ENCODE peak calls at places on chromosomes 7 and 10, in seven cellular contexts. B, S, J, U, F, E and C are unnamed samples.

GRCh38 chr10:968546-969199 is 19.6 kb upstream of the GTPBP4 start:
- DNase-seq in J (no peak), B (no peak), S (no peak), E (peak), U (no peak), F (no peak), C (no peak)

GRCh38 chr10:100998991-100999741 is 442 bp upstream of the LZTS2 start:
- DNase-seq in J (peak), U (peak), B (peak), F (peak), E (peak), S (peak), C (no peak)

GRCh38 chr10:101897633-101898032 is 54.0 kb upstream of the KCNIP2 start:
- DNase-seq in F (no peak), J (no peak), U (peak), E (no peak), B (peak), S (no peak), C (no peak)

GRCh38 chr7:106657085-106657991 is 3.6 kb downstream of the CCDC71L start:
- DNase-seq in J (no peak), B (no peak), E (no peak), S (no peak), U (peak), F (no peak), C (no peak)

GRCh38 chr10:48249004-48249762 is 25.3 kb downstream of the FRMPD2 start:
- DNase-seq in S (no peak), J (no peak), B (no peak), F (no peak), E (no peak), U (no peak), C (no peak)

GRCh38 chr10:118983263-118983662 is 46.3 kb upstream of the NANOS1 start:
- DNase-seq in B (no peak), E (no peak), S (no peak), U (no peak), J (no peak), F (no peak), C (peak)

GRCh38 chr7:44348300-44348699 is 22.9 kb upstream of the CAMK2B start:
- DNase-seq in F (peak), B (no peak), J (no peak), S (no peak), E (no peak), U (peak), C (peak)

GRCh38 chr7:100444311-100445278 is 8.3 kb upstream of the PPP1R35 start:
- DNase-seq in J (no peak), F (peak), S (no peak), U (peak), E (peak), B (no peak), C (no peak)

GRCh38 chr7:82221152-82221674 is 222.4 kb downstream of the CACNA2D1 start:
- DNase-seq in F (no peak), J (no peak), B (no peak), S (no peak), U (no peak), E (no peak), C (no peak)

GRCh38 chr7:155510975-155511595 is 35.3 kb downstream of the CNPY1 start:
- DNase-seq in U (no peak), F (no peak), B (no peak), S (no peak), J (no peak), E (no peak), C (no peak)

GRCh38 chr10:118282670-118283069 is 59.5 kb downstream of the FAM204A start:
- DNase-seq in F (no peak), U (no peak), S (no peak), E (no peak), B (no peak), J (no peak), C (no peak)